ENCODE peak calls at places on chromosomes 1 and 21, in six cellular contexts. U is PC-9; W is PC-3; E is HAP-1; Z is right atrium auricular region; K is CD8-positive, alpha-beta memory T cell. M is an unnamed sample. For H3K4me1, the result is how much of the 10 kb centered on the place peaks cover.

GRCh38 chr1:217188280-217189235 is 442.3 kb downstream of the GPATCH2 start:
- DNase-seq in U (no peak), W (no peak), E (no peak), Z (no peak), K (no peak), M (no peak)

GRCh38 chr1:37931148-37931492 is 15.7 kb downstream of the INPP5B start:
- DNase-seq in U (no peak), W (no peak), E (no peak), Z (no peak), K (no peak), M (no peak)

GRCh38 chr1:42943166-42943565 is 15.5 kb downstream of the SLC2A1 start:
- DNase-seq in U (peak), W (peak), E (no peak), Z (no peak), K (no peak), M (no peak)

GRCh38 chr1:42979888-42980800 is 21.5 kb upstream of the SLC2A1 start:
- DNase-seq in U (no peak), W (no peak), E (no peak), Z (no peak), K (no peak), M (no peak)

GRCh38 chr21:25396135-25396711 is 211.1 kb downstream of the MRPL39 start:
- DNase-seq in U (no peak), W (no peak), E (no peak), Z (no peak), K (no peak), M (no peak)

GRCh38 chr1:229204863-229205777 is 65.8 kb upstream of the RAB4A start:
- DNase-seq in U (no peak), W (no peak), E (no peak), Z (no peak), K (peak), M (peak)

GRCh38 chr1:10606070-10606469 is 131.3 kb downstream of the PEX14 start:
- DNase-seq in U (no peak), W (no peak), E (no peak), Z (peak), K (no peak), M (no peak)

GRCh38 chr1:197269053-197269452 is 1.0 kb downstream of the CRB1 start:
- DNase-seq in U (no peak), W (no peak), E (peak), Z (no peak), K (no peak), M (no peak)

GRCh38 chr1:174990382-174990999 is 9.3 kb upstream of the CACYBP start:
- DNase-seq in U (no peak), W (peak), E (peak), Z (no peak), K (peak), M (peak)

GRCh38 chr1:16199157-16199501 is 13.3 kb downstream of the ARHGEF19 start:
- DNase-seq in U (no peak), W (no peak), E (no peak), Z (no peak), K (no peak), M (no peak)

GRCh38 chr1:13832536-13832935 is 132.5 kb downstream of the PRDM2 start:
- DNase-seq in U (no peak), W (no peak), E (no peak), Z (peak), K (no peak), M (no peak)

GRCh38 chr21:38802050-38803026 is 3.4 kb upstream of the ETS2 start:
- DNase-seq in U (no peak), W (peak), E (no peak), Z (no peak), K (no peak), M (no peak)

GRCh38 chr1:201376464-201377374 is 761 bp downstream of the TNNT2 start:
- DNase-seq in U (no peak), W (peak), E (peak), Z (no peak), K (no peak), M (no peak)

GRCh38 chr1:93692001-93692400 is 10.4 kb upstream of the BCAR3 start:
- DNase-seq in U (no peak), W (no peak), E (no peak), Z (no peak), K (no peak), M (no peak)

GRCh38 chr1:36137776-36138175 is 11.5 kb downstream of the TRAPPC3 start:
- DNase-seq in U (no peak), W (no peak), E (no peak), Z (no peak), K (no peak), M (no peak)

GRCh38 chr1:159920202-159920601 is 5.1 kb downstream of the TAGLN2 start:
- DNase-seq in U (no peak), W (no peak), E (no peak), Z (no peak), K (no peak), M (no peak)

GRCh38 chr1:159918918-159919195 is 6.5 kb downstream of the TAGLN2 start:
- DNase-seq in U (no peak), W (no peak), E (no peak), Z (no peak), K (no peak), M (no peak)

GRCh38 chr1:159918041-159918917 is 7.0 kb downstream of the TAGLN2 start:
- DNase-seq in U (no peak), W (no peak), E (no peak), Z (no peak), K (no peak), M (no peak)

GRCh38 chr1:159920651-159921050 is 4.7 kb downstream of the TAGLN2 start:
- DNase-seq in U (no peak), W (no peak), E (no peak), Z (no peak), K (no peak), M (no peak)

GRCh38 chr1:159919236-159919865 is 6.0 kb downstream of the TAGLN2 start:
- DNase-seq in U (no peak), W (no peak), E (no peak), Z (no peak), K (no peak), M (no peak)
- H3K4me1 ChIP-seq in U (half or more), W (half or more), E (under half), Z (half or more), K (under half), M (under half)

DNA sequence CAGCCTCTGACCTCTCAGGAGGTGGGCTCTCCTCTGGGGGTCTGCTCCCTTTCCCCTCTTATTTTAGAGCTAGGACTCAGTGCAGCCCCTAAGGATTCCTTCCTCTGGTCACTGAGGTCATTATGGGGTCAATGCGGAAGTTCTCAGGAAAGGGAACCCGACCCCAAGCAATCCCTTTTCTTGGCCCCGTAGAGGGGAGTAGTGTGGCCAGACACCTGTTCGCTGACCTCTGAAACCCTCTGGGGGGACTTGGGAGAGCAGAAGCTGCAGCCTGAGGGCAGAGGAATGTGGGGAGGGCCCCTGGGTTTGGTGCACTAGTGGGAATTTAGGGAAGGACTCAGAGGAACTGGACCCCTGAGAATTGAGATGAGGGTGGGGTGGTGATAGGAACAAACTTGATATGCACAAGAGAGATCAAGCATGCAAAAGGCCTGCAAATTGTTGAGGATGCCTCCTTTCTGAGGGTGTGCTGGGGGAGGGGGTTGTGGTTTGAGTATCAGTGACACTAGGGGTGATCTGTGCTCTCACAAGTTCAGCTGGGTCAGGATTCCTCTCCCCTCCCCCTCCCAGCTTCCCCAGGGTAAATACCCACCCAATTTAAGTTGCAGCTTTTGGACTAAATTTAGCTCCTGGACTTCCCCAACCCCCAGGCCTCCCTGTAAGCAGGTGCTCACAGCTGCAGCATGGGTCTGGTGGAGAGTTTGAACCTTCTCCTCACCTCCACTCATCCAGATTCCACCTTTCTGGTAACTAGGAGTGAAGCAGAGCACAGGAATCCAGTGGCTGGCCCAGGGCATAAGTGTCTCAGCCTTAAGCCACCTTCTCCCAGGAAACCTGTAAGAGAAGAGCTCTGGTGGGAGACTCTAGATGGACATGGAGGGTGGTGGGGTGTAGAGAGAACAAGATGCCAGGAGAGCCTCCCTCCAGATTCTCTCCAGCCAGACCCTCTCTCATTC is 13.5 kb downstream of the ADAMTSL4 start:
- DNase-seq in U (no peak), W (peak), E (no peak), Z (no peak), K (peak), M (peak)
- H3K4me1 ChIP-seq in U (half or more), W (under half), E (under half), Z (half or more), K (half or more), M (half or more)

GRCh38 chr1:2272686-2273400 is 44.7 kb downstream of the SKI start:
- DNase-seq in U (no peak), W (no peak), E (no peak), Z (no peak), K (no peak), M (no peak)
- H3K4me1 ChIP-seq in U (under half), W (under half), E (under half), Z (half or more), K (half or more), M (half or more)

GRCh38 chr1:23742670-23743286 is 493 bp upstream of the ELOA start:
- DNase-seq in U (no peak), W (peak), E (peak), Z (no peak), K (no peak), M (no peak)

GRCh38 chr1:23743287-23744052 is at the start of gene ELOA:
- DNase-seq in U (no peak), W (peak), E (peak), Z (peak), K (peak), M (peak)

GRCh38 chr1:23741609-23742008 is 1.7 kb upstream of the ELOA start:
- DNase-seq in U (no peak), W (no peak), E (no peak), Z (no peak), K (no peak), M (no peak)

GRCh38 chr1:23747947-23748346 is 4.7 kb downstream of the ELOA start:
- DNase-seq in U (no peak), W (no peak), E (no peak), Z (no peak), K (no peak), M (no peak)

GRCh38 chr1:23745515-23745914 is 2.2 kb downstream of the ELOA start:
- DNase-seq in U (no peak), W (peak), E (peak), Z (no peak), K (peak), M (peak)
- H3K4me1 ChIP-seq in U (under half), W (under half), E (under half), Z (under half), K (under half), M (under half)

GRCh38 chr1:101129975-101130374 is 104.4 kb upstream of the DPH5 start:
- DNase-seq in U (no peak), W (no peak), E (no peak), Z (no peak), K (peak), M (no peak)
- H3K4me1 ChIP-seq in U (under half), W (under half), E (under half), Z (under half), K (half or more), M (under half)

DNA sequence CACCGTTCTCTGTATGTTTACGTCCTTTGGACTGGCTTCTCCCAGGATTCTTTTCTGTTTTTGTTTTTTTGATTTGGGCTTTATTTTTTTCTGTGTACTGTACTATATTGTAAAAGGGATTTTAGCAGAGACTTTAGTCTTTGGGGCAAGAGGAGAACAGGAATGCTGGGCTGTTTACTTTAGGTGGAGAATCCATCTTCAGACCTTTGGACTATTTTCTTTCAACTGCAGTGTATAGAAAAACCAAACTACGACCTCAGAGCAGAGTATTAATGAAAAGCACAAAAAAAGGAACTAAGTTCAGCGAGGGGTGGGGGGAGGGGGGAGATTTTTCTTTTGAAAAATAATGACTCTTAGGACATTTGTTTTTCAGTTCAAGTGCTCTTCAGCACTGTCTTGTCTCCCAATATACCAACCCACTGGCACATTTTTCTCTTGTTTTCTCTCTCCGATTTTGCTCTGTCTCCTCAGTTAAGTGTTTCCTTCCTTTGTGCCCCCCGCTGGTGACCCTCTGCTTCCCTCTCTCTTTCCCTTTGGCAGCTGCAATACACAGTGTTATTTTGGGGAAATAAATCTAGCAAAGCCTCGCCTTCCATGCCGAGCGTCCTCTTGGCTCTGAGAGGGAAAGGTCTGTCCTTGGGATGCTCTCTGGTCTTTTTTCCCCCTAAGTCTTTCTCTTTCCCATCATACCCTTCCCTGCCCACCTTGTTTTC is 44.9 kb downstream of the ACP6 start:
- DNase-seq in U (no peak), W (no peak), E (no peak), Z (no peak), K (no peak), M (no peak)
- H3K4me1 ChIP-seq in U (under half), W (under half), E (under half), Z (under half), K (under half), M (under half)

DNA sequence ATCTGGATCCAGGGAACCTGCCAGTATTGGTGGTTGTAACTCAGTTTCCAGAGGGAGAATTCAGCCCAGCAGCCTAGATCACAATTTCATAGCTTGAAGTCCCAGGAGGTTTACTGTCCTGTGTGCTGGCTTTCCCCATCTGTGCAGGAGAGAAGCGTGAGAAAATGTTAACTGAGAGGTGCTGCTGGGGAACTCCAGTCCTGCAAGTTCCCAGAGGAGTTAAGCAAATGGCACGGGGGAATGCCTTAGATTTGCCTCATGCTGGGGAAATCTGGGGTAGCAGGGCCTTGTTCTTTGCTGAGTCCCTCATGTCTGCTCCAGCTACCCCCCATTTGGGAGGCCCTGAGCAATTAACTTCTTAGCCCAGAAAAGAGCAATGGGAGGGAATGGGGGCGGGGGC is 25.1 kb upstream of the SLAMF6 start:
- DNase-seq in U (no peak), W (no peak), E (no peak), Z (no peak), K (no peak), M (no peak)
- H3K4me1 ChIP-seq in U (under half), W (under half), E (under half), Z (under half), K (under half), M (under half)

GRCh38 chr1:167689569-167689925 is 32.2 kb upstream of the MPZL1 start:
- DNase-seq in U (no peak), W (peak), E (no peak), Z (no peak), K (no peak), M (no peak)

GRCh38 chr1:167683226-167683625 is 38.6 kb upstream of the MPZL1 start:
- DNase-seq in U (no peak), W (peak), E (no peak), Z (no peak), K (no peak), M (no peak)

GRCh38 chr1:167683641-167684502 is 37.9 kb upstream of the MPZL1 start:
- DNase-seq in U (no peak), W (peak), E (no peak), Z (no peak), K (no peak), M (no peak)

GRCh38 chr1:167687919-167688519 is 33.8 kb upstream of the MPZL1 start:
- DNase-seq in U (peak), W (peak), E (peak), Z (peak), K (peak), M (peak)

DNA sequence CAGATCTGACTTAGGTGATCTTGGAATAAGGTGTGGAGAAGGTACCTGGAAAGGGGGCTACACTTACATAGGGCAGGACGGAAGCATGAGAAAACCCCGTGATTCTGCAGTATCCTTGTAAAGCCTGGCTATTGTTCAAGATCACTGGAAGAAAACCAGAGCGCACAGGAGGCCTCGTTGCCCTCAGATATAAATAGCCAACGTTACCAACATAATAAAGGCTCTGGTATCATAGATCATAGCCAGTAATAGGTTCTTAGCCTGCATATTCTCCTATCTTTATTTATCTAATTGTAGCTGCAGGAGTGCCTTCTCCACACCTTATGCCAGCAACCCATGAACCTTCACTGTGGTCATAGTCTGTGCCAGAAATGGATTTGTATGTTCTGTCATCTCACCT is 35.9 kb upstream of the MPZL1 start:
- DNase-seq in U (no peak), W (no peak), E (no peak), Z (no peak), K (no peak), M (no peak)
- H3K4me1 ChIP-seq in U (under half), W (under half), E (under half), Z (half or more), K (under half), M (under half)

GRCh38 chr1:17594026-17594425 is 54.5 kb downstream of the ARHGEF10L start:
- DNase-seq in U (no peak), W (no peak), E (no peak), Z (no peak), K (no peak), M (no peak)
- H3K4me1 ChIP-seq in U (under half), W (under half), E (under half), Z (half or more), K (under half), M (under half)